ENCODE peak calls at places on chromosomes 1 and 21, in six cellular contexts. One of them, this sample, is unnamed.

GRCh38 chr1:2133039-2133878 is 61.3 kb downstream of the FAAP20 start:
- DNase-seq in PC-9: peak
- DNase-seq in left lung: peak
- DNase-seq in tibial artery: peak
- DNase-seq in heart right ventricle: peak
- DNase-seq in uterus: peak
- DNase-seq in this sample: peak

GRCh38 chr1:112508242-112509004 is at the start of gene WNT2B:
- DNase-seq in PC-9: peak
- DNase-seq in left lung: peak
- DNase-seq in tibial artery: no peak
- DNase-seq in heart right ventricle: no peak
- DNase-seq in uterus: no peak
- DNase-seq in this sample: no peak

GRCh38 chr1:173258484-173259264 is 51.5 kb upstream of the TNFSF4 start:
- DNase-seq in PC-9: no peak
- DNase-seq in left lung: peak
- DNase-seq in tibial artery: no peak
- DNase-seq in heart right ventricle: no peak
- DNase-seq in uterus: no peak
- DNase-seq in this sample: no peak

GRCh38 chr1:92476071-92476607 is 10.6 kb downstream of the GFI1 start:
- DNase-seq in PC-9: no peak
- DNase-seq in left lung: no peak
- DNase-seq in tibial artery: no peak
- DNase-seq in heart right ventricle: no peak
- DNase-seq in uterus: no peak
- DNase-seq in this sample: no peak

GRCh38 chr1:52182874-52183400 is 41.0 kb downstream of the ZFYVE9 start:
- DNase-seq in PC-9: no peak
- DNase-seq in left lung: no peak
- DNase-seq in tibial artery: no peak
- DNase-seq in heart right ventricle: no peak
- DNase-seq in uterus: no peak
- DNase-seq in this sample: no peak

GRCh38 chr1:220371324-220371723 is 99.1 kb upstream of the RAB3GAP2 start:
- DNase-seq in PC-9: no peak
- DNase-seq in left lung: no peak
- DNase-seq in tibial artery: no peak
- DNase-seq in heart right ventricle: no peak
- DNase-seq in uterus: no peak
- DNase-seq in this sample: no peak

GRCh38 chr1:204751883-204752687 is 66.5 kb upstream of the LRRN2 start:
- DNase-seq in PC-9: peak
- DNase-seq in left lung: peak
- DNase-seq in tibial artery: no peak
- DNase-seq in heart right ventricle: no peak
- DNase-seq in uterus: no peak
- DNase-seq in this sample: no peak

GRCh38 chr1:62841587-62842169 is 57.7 kb downstream of the ATG4C start:
- DNase-seq in PC-9: no peak
- DNase-seq in left lung: no peak
- DNase-seq in tibial artery: no peak
- DNase-seq in heart right ventricle: no peak
- DNase-seq in uterus: no peak
- DNase-seq in this sample: no peak

GRCh38 chr1:53595906-53596305 is 136.7 kb downstream of the DMRTB1 start:
- DNase-seq in PC-9: no peak
- DNase-seq in left lung: no peak
- DNase-seq in tibial artery: no peak
- DNase-seq in heart right ventricle: no peak
- DNase-seq in uterus: no peak
- DNase-seq in this sample: no peak

GRCh38 chr21:42195378-42196031 is 23.4 kb upstream of the ABCG1 start:
- DNase-seq in PC-9: no peak
- DNase-seq in left lung: no peak
- DNase-seq in tibial artery: peak
- DNase-seq in heart right ventricle: no peak
- DNase-seq in uterus: no peak
- DNase-seq in this sample: no peak

GRCh38 chr1:214551436-214552173 is at the start of gene PTPN14:
- DNase-seq in PC-9: peak
- DNase-seq in left lung: peak
- DNase-seq in tibial artery: peak
- DNase-seq in heart right ventricle: peak
- DNase-seq in uterus: peak
- DNase-seq in this sample: peak

GRCh38 chr1:5551274-5551966 is 440.8 kb downstream of the NPHP4 start:
- DNase-seq in PC-9: no peak
- DNase-seq in left lung: no peak
- DNase-seq in tibial artery: no peak
- DNase-seq in heart right ventricle: no peak
- DNase-seq in uterus: no peak
- DNase-seq in this sample: no peak

GRCh38 chr1:9146156-9146555 is 17.3 kb upstream of the GPR157 start:
- DNase-seq in PC-9: no peak
- DNase-seq in left lung: peak
- DNase-seq in tibial artery: no peak
- DNase-seq in heart right ventricle: no peak
- DNase-seq in uterus: no peak
- DNase-seq in this sample: no peak

GRCh38 chr1:9143250-9143649 is 14.3 kb upstream of the GPR157 start:
- DNase-seq in PC-9: no peak
- DNase-seq in left lung: peak
- DNase-seq in tibial artery: peak
- DNase-seq in heart right ventricle: no peak
- DNase-seq in uterus: no peak
- DNase-seq in this sample: no peak

GRCh38 chr1:9149151-9149550 is 20.2 kb upstream of the GPR157 start:
- DNase-seq in PC-9: no peak
- DNase-seq in left lung: peak
- DNase-seq in tibial artery: no peak
- DNase-seq in heart right ventricle: no peak
- DNase-seq in uterus: no peak
- DNase-seq in this sample: no peak

GRCh38 chr1:9145021-9145668 is 16.2 kb upstream of the GPR157 start:
- DNase-seq in PC-9: peak
- DNase-seq in left lung: peak
- DNase-seq in tibial artery: no peak
- DNase-seq in heart right ventricle: no peak
- DNase-seq in uterus: no peak
- DNase-seq in this sample: no peak

GRCh38 chr1:9145714-9146113 is 16.8 kb upstream of the GPR157 start:
- DNase-seq in PC-9: no peak
- DNase-seq in left lung: peak
- DNase-seq in tibial artery: no peak
- DNase-seq in heart right ventricle: no peak
- DNase-seq in uterus: no peak
- DNase-seq in this sample: no peak
- TF ChIP-seq CTCF in PC-9: no peak
- TF ChIP-seq CTCF in left lung: no peak
- TF ChIP-seq CTCF in tibial artery: no peak
- TF ChIP-seq CTCF in heart right ventricle: no peak
- TF ChIP-seq CTCF in uterus: no peak
- TF ChIP-seq CTCF in this sample: no peak

DNA sequence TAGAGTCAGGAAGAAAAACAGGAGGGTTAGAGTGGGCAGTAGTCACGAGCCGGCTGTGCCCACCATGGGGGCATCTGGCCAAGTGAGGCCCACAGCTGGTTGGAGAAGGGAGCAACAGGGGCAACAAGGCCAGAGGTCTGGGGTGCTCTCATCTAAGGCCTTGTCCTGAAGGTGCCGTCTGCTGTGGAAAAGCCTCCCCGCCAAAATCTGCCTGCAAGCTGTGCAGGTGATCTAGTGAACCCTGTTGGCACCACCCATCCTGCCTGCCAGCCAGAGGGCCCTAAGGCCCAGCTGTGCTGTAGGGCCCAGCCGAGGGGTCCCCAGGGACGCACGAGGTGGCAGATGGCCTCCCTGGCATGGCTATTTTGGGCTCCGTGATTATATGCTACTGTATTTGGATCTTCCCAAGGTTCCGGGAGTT is 51.3 kb downstream of the LGR6 start:
- DNase-seq in PC-9: no peak
- DNase-seq in left lung: no peak
- DNase-seq in tibial artery: no peak
- DNase-seq in heart right ventricle: no peak
- DNase-seq in uterus: no peak
- DNase-seq in this sample: no peak
- H3K4me3 ChIP-seq in PC-9: no peak
- H3K4me3 ChIP-seq in left lung: no peak
- H3K4me3 ChIP-seq in tibial artery: no peak
- H3K4me3 ChIP-seq in heart right ventricle: no peak
- H3K4me3 ChIP-seq in uterus: no peak
- H3K4me3 ChIP-seq in this sample: no peak

DNA sequence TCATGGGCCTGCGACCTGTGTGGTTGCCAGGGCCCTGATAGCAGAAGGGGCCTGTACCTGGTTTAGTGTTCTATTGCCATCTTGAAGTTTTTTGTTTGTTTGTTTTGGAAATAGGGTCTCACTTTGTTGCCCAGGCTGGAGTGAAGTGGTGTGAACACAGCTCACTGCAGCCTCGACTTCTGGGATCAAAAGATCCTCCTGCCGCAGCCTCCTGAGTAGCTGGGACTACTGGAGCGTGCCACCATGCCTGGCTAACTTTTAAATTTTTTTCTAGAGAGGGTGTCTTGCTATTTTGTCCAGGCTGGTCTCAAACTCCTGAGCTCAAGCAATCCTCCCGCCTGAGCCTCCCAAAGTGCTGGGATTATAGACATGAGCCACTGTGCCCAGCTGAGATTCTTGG is 72.9 kb downstream of the UBE2T start:
- DNase-seq in PC-9: no peak
- DNase-seq in left lung: no peak
- DNase-seq in tibial artery: peak
- DNase-seq in heart right ventricle: no peak
- DNase-seq in uterus: no peak
- DNase-seq in this sample: no peak
- H3K27ac ChIP-seq in PC-9: no peak
- H3K27ac ChIP-seq in left lung: no peak
- H3K27ac ChIP-seq in tibial artery: no peak
- H3K27ac ChIP-seq in heart right ventricle: no peak
- H3K27ac ChIP-seq in uterus: no peak
- H3K27ac ChIP-seq in this sample: peak

GRCh38 chr1:24301395-24302175 is 17.6 kb upstream of the GRHL3 start:
- DNase-seq in PC-9: no peak
- DNase-seq in left lung: no peak
- DNase-seq in tibial artery: no peak
- DNase-seq in heart right ventricle: no peak
- DNase-seq in uterus: no peak
- DNase-seq in this sample: no peak

GRCh38 chr1:24300971-24301370 is 18.2 kb upstream of the GRHL3 start:
- DNase-seq in PC-9: no peak
- DNase-seq in left lung: no peak
- DNase-seq in tibial artery: no peak
- DNase-seq in heart right ventricle: no peak
- DNase-seq in uterus: no peak
- DNase-seq in this sample: no peak

GRCh38 chr1:24299901-24300300 is 19.3 kb upstream of the GRHL3 start:
- DNase-seq in PC-9: no peak
- DNase-seq in left lung: no peak
- DNase-seq in tibial artery: no peak
- DNase-seq in heart right ventricle: no peak
- DNase-seq in uterus: no peak
- DNase-seq in this sample: no peak

GRCh38 chr1:24303600-24303999 is 15.6 kb upstream of the GRHL3 start:
- DNase-seq in PC-9: no peak
- DNase-seq in left lung: no peak
- DNase-seq in tibial artery: no peak
- DNase-seq in heart right ventricle: no peak
- DNase-seq in uterus: no peak
- DNase-seq in this sample: no peak

GRCh38 chr1:24302209-24302611 is 16.9 kb upstream of the GRHL3 start:
- DNase-seq in PC-9: no peak
- DNase-seq in left lung: no peak
- DNase-seq in tibial artery: no peak
- DNase-seq in heart right ventricle: no peak
- DNase-seq in uterus: no peak
- DNase-seq in this sample: no peak
- TF ChIP-seq CTCF in PC-9: no peak
- TF ChIP-seq CTCF in left lung: no peak
- TF ChIP-seq CTCF in tibial artery: no peak
- TF ChIP-seq CTCF in heart right ventricle: no peak
- TF ChIP-seq CTCF in uterus: no peak
- TF ChIP-seq CTCF in this sample: no peak

DNA sequence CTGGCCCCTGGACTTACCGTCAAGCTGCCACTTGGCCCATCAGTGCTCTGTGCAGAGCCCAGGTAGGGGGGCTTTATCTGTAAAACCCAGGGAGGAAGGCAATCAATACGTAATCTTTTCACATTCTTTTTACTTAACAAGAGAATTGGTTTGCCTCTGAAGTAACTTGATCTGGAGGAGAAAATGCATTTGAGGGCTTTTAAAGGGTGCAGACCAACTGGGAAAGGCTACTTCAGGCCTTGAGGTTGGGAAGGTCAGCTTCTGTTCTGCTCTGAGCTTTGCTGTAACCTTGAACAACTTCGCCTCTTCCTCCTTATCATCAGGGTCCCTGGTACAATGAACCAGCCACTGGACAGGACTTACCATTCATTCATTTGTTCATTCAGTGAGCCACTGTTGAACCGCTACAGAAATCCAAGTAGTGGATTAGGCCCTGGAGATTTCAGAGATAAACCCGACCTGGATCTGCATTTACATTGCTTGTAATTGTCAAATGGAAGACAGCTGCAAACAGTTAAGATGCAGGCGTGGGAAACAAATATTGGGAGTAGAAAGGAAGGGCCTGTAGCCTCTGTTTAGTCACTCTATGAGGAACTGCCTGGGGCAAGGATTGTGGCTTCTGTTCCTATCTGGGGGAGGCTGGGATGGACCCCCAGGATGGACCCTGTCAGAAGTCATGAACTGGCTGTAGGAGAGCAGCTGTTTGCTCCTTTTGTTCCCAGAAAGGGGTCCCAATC is 90.9 kb downstream of the MAN1C1 start:
- DNase-seq in PC-9: peak
- DNase-seq in left lung: no peak
- DNase-seq in tibial artery: no peak
- DNase-seq in heart right ventricle: no peak
- DNase-seq in uterus: peak
- DNase-seq in this sample: no peak
- H3K4me3 ChIP-seq in PC-9: peak
- H3K4me3 ChIP-seq in left lung: no peak
- H3K4me3 ChIP-seq in tibial artery: no peak
- H3K4me3 ChIP-seq in heart right ventricle: no peak
- H3K4me3 ChIP-seq in uterus: no peak
- H3K4me3 ChIP-seq in this sample: no peak

GRCh38 chr1:22542886-22543285 is 20.4 kb upstream of the EPHA8 start:
- DNase-seq in PC-9: no peak
- DNase-seq in left lung: no peak
- DNase-seq in tibial artery: no peak
- DNase-seq in heart right ventricle: no peak
- DNase-seq in uterus: no peak
- DNase-seq in this sample: no peak
- H3K27ac ChIP-seq in PC-9: no peak
- H3K27ac ChIP-seq in left lung: no peak
- H3K27ac ChIP-seq in tibial artery: no peak
- H3K27ac ChIP-seq in heart right ventricle: no peak
- H3K27ac ChIP-seq in uterus: no peak
- H3K27ac ChIP-seq in this sample: no peak

DNA sequence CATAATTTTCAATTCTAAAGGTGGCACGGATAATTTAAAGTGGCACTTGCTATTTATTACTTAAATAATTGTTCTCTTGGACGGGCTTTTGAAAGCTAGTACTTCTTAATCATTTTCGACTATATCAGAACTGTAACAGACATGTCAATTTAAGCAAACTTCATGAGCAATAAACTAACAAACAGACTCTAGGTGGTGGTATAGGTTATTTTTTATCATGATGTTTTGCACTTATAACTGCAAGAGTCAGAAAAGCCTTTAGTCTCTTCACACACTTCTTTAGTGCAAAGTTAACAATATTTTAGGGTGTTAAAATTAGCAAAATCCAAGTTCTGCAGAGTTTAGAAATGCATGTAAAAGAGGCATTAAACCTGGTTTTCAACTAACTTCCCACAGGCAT is 2.2 kb downstream of the NRIP1 start:
- DNase-seq in PC-9: no peak
- DNase-seq in left lung: no peak
- DNase-seq in tibial artery: no peak
- DNase-seq in heart right ventricle: no peak
- DNase-seq in uterus: no peak
- DNase-seq in this sample: no peak
- TF ChIP-seq CTCF in PC-9: peak
- TF ChIP-seq CTCF in left lung: peak
- TF ChIP-seq CTCF in tibial artery: no peak
- TF ChIP-seq CTCF in heart right ventricle: no peak
- TF ChIP-seq CTCF in uterus: peak
- TF ChIP-seq CTCF in this sample: no peak